ENCODE peak calls at places on chromosome 6, in five cellular contexts. F is A549, W is SK-N-SH, L is thoracic aorta, H is fibroblast of mammary gland. I is an unnamed sample.

GRCh38 chr6:157265630-157266029 is 57.7 kb downstream of the TMEM242 start:
- DNase-seq in F (no peak), W (no peak), L (no peak), H (no peak), I (no peak)

GRCh38 chr6:40442591-40442990 is 144.6 kb downstream of the LRFN2 start:
- DNase-seq in F (no peak), W (peak), L (no peak), H (no peak), I (no peak)

GRCh38 chr6:24494726-24495515 is at the start of gene ALDH5A1:
- DNase-seq in F (peak), W (peak), L (peak), H (peak), I (peak)

GRCh38 chr6:72619883-72620696 is 1.8 kb upstream of the KCNQ5 start:
- DNase-seq in F (no peak), W (peak), L (no peak), H (no peak), I (peak)

GRCh38 chr6:106764353-106764980 is 135.1 kb downstream of the QRSL1 start:
- DNase-seq in F (no peak), W (no peak), L (no peak), H (no peak), I (no peak)

GRCh38 chr6:104884867-104885517 is 25.3 kb upstream of the HACE1 start:
- DNase-seq in F (no peak), W (no peak), L (no peak), H (no peak), I (no peak)

GRCh38 chr6:16129623-16130243 is 847 bp downstream of the MYLIP start:
- DNase-seq in F (peak), W (no peak), L (no peak), H (peak), I (peak)

GRCh38 chr6:164159061-164159460 is 744.5 kb downstream of the QKI start:
- DNase-seq in F (no peak), W (no peak), L (no peak), H (no peak), I (no peak)

GRCh38 chr6:22886881-22887581 is 317.7 kb downstream of the HDGFL1 start:
- DNase-seq in F (no peak), W (no peak), L (no peak), H (no peak), I (no peak)

GRCh38 chr6:105310371-105310770 is 92.5 kb downstream of the PREP start:
- DNase-seq in F (no peak), W (no peak), L (no peak), H (no peak), I (no peak)

GRCh38 chr6:103734016-103734415 is 1125.7 kb downstream of the HACE1 start:
- DNase-seq in F (no peak), W (no peak), L (no peak), H (no peak), I (no peak)

GRCh38 chr6:8059129-8059528 is 5.1 kb downstream of the BLOC1S5 start:
- DNase-seq in F (no peak), W (peak), L (no peak), H (peak), I (no peak)

GRCh38 chr6:18262812-18263560 is 1.3 kb downstream of the DEK start:
- DNase-seq in F (no peak), W (no peak), L (no peak), H (peak), I (no peak)

GRCh38 chr6:143441680-143442359 is 8.7 kb downstream of the ADAT2 start:
- DNase-seq in F (no peak), W (no peak), L (no peak), H (peak), I (no peak)

GRCh38 chr6:45483501-45483900 is 105.8 kb upstream of the SUPT3H start:
- DNase-seq in F (no peak), W (no peak), L (no peak), H (peak), I (no peak)

GRCh38 chr6:163756079-163756478 is 341.6 kb downstream of the QKI start:
- DNase-seq in F (no peak), W (no peak), L (no peak), H (no peak), I (no peak)

GRCh38 chr6:12245763-12246720 is 44.1 kb upstream of the EDN1 start:
- DNase-seq in F (no peak), W (no peak), L (no peak), H (no peak), I (no peak)

GRCh38 chr6:168914070-168914469 is 339.6 kb downstream of the THBS2 start:
- DNase-seq in F (no peak), W (no peak), L (no peak), H (no peak), I (no peak)

GRCh38 chr6:137931849-137932465 is 64.9 kb downstream of the TNFAIP3 start:
- DNase-seq in F (no peak), W (no peak), L (no peak), H (no peak), I (no peak)

GRCh38 chr6:170367241-170367640 is 60.7 kb downstream of the FAM120B start:
- DNase-seq in F (no peak), W (peak), L (no peak), H (peak), I (no peak)

GRCh38 chr6:24899647-24900325 is 36.0 kb downstream of the RIPOR2 start:
- DNase-seq in F (no peak), W (no peak), L (no peak), H (no peak), I (no peak)

GRCh38 chr6:27605401-27606342 is 132.8 kb upstream of the ZNF184 start:
- DNase-seq in F (no peak), W (no peak), L (no peak), H (peak), I (no peak)

GRCh38 chr6:30885999-30886896 is 1.9 kb downstream of the DDR1 start:
- DNase-seq in F (peak), W (peak), L (no peak), H (peak), I (peak)

GRCh38 chr6:44831002-44831610 is 443.6 kb downstream of the CDC5L start:
- DNase-seq in F (no peak), W (no peak), L (no peak), H (no peak), I (no peak)

GRCh38 chr6:105500693-105501092 is 97.8 kb upstream of the PREP start:
- DNase-seq in F (no peak), W (no peak), L (no peak), H (no peak), I (no peak)

GRCh38 chr6:51866001-51866400 is 221.4 kb downstream of the PKHD1 start:
- DNase-seq in F (no peak), W (no peak), L (no peak), H (no peak), I (no peak)

GRCh38 chr6:142013875-142014495 is 118.7 kb upstream of the GJE1 start:
- DNase-seq in F (no peak), W (no peak), L (no peak), H (no peak), I (no peak)

GRCh38 chr6:2765896-2766766 is 938 bp downstream of the WRNIP1 start:
- DNase-seq in F (peak), W (peak), L (no peak), H (no peak), I (peak)

GRCh38 chr6:11535801-11536230 is 1.7 kb upstream of the TMEM170B start:
- DNase-seq in F (no peak), W (no peak), L (no peak), H (peak), I (peak)

GRCh38 chr6:110017306-110017705 is 39.2 kb downstream of the GPR6 start:
- DNase-seq in F (no peak), W (no peak), L (no peak), H (no peak), I (no peak)

GRCh38 chr6:45300776-45301175 is 27.4 kb upstream of the RUNX2 start:
- DNase-seq in F (no peak), W (no peak), L (no peak), H (no peak), I (no peak)

GRCh38 chr6:149862901-149863595 is 1.1 kb downstream of the LRP11 start:
- DNase-seq in F (no peak), W (peak), L (no peak), H (peak), I (peak)

GRCh38 chr6:8180327-8181161 is 78.2 kb upstream of the EEF1E1 start:
- DNase-seq in F (no peak), W (no peak), L (no peak), H (peak), I (peak)

GRCh38 chr6:159062564-159062945 is 17.8 kb upstream of the TAGAP start:
- DNase-seq in F (no peak), W (no peak), L (no peak), H (no peak), I (no peak)

GRCh38 chr6:111761783-111762312 is 111.4 kb downstream of the FYN start:
- DNase-seq in F (no peak), W (no peak), L (no peak), H (peak), I (no peak)

I was measured in thyroid gland.